ENCODE peak calls at places on chromosomes 7 and 10, in nine cellular contexts. V is ovary; L is dorsolateral prefrontal cortex; J is stomach; U is AG04450; D is fibroblast of lung; W is CD8-positive, alpha-beta T cell; O is endothelial cell of umbilical vein; S is fibroblast of pulmonary artery. Z is an unnamed sample.

GRCh38 chr10:63758080-63758479 is 236.9 kb downstream of the REEP3 start:
- DNase-seq in S (peak), V (no peak), J (peak), U (no peak), O (no peak), W (no peak), L (no peak), D (peak), Z (peak)

GRCh38 chr10:1109795-1110673 is 53.8 kb downstream of the WDR37 start:
- DNase-seq in V (peak), S (peak), J (peak), O (peak), L (no peak), D (peak), U (peak), W (peak), Z (peak)

GRCh38 chr10:22250897-22251605 is 33.2 kb upstream of the EBLN1 start:
- DNase-seq in L (no peak), O (peak), U (no peak), W (no peak), S (peak), J (no peak), D (peak), V (no peak), Z (peak)

GRCh38 chr10:101018600-101019439 is 12.1 kb downstream of the PDZD7 start:
- DNase-seq in S (peak), V (peak), D (peak), L (peak), J (peak), U (no peak), O (peak), W (peak), Z (peak)

GRCh38 chr7:106031271-106032029 is 68.4 kb downstream of the CDHR3 start:
- DNase-seq in O (peak), D (peak), L (peak), S (peak), J (no peak), V (peak), U (no peak), W (no peak), Z (peak)

GRCh38 chr7:144255471-144255897 is 9.1 kb downstream of the OR2A7 start:
- DNase-seq in L (no peak), W (no peak), V (no peak), U (no peak), J (no peak), O (peak), S (peak), D (no peak), Z (no peak)

GRCh38 chr10:48238826-48239520 is 35.5 kb downstream of the FRMPD2 start:
- DNase-seq in J (no peak), D (no peak), W (no peak), U (no peak), V (no peak), L (no peak), O (no peak), S (no peak), Z (no peak)

GRCh38 chr7:5541087-5541992 is 117.7 kb upstream of the TNRC18 start:
- DNase-seq in O (no peak), U (no peak), S (no peak), D (no peak), J (no peak), L (no peak), V (no peak), W (no peak), Z (no peak)

GRCh38 chr7:2968616-2969397 is 74.9 kb downstream of the CARD11 start:
- DNase-seq in V (no peak), O (no peak), W (no peak), J (no peak), U (no peak), D (no peak), L (no peak), S (no peak), Z (no peak)

GRCh38 chr10:71783917-71784678 is 10.8 kb upstream of the VSIR start:
- DNase-seq in W (no peak), U (no peak), L (no peak), V (no peak), S (no peak), J (no peak), O (no peak), D (no peak), Z (no peak)

GRCh38 chr7:70579397-70580097 is 552.4 kb upstream of the GALNT17 start:
- DNase-seq in L (no peak), S (no peak), J (no peak), V (no peak), W (no peak), U (no peak), D (no peak), O (no peak), Z (no peak)

GRCh38 chr7:20217193-20217948 is at the start of gene MACC1:
- DNase-seq in L (no peak), V (no peak), S (no peak), W (no peak), U (no peak), O (no peak), J (peak), D (no peak), Z (no peak)

GRCh38 chr7:139602143-139602722 is 78.7 kb downstream of the CLEC2L start:
- DNase-seq in U (no peak), O (peak), W (no peak), J (no peak), S (peak), L (no peak), V (no peak), D (peak), Z (peak)

GRCh38 chr10:68032113-68032512 is 43.0 kb downstream of the HERC4 start:
- DNase-seq in D (no peak), V (no peak), S (peak), W (no peak), O (no peak), L (no peak), J (no peak), U (no peak), Z (no peak)

GRCh38 chr10:62374862-62375710 is 917 bp downstream of the ZNF365 start:
- DNase-seq in D (peak), W (no peak), U (no peak), J (no peak), L (no peak), V (no peak), O (no peak), S (no peak), Z (peak)

GRCh38 chr10:62377026-62377415 is 2.9 kb downstream of the ZNF365 start:
- DNase-seq in U (no peak), D (no peak), V (no peak), J (no peak), W (no peak), L (no peak), S (no peak), O (no peak), Z (no peak)

GRCh38 chr10:62376064-62377025 is 2.2 kb downstream of the ZNF365 start:
- DNase-seq in V (no peak), J (no peak), W (no peak), O (no peak), S (no peak), D (no peak), U (no peak), L (no peak), Z (no peak)

GRCh38 chr10:62373995-62374861 is at the start of gene ZNF365:
- DNase-seq in J (no peak), D (peak), L (peak), U (no peak), O (no peak), W (peak), S (peak), V (peak), Z (peak)

DNA sequence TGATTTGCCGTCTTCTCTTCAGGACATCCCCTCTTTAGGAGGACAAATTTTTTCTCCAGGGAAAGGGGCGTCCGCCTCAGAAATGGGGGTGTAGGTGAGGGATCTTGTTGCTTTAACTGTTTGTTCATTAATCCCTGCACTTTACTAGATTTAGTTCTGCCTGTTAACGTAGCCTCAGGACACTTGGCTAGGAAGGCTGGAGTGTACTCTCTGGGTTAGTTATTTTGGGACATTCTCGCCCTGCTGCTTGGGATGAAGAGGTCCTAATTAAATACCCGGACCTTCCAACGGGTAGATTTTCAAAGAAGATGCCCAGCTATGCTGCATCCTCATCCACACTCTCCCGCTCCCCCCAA is 552 bp upstream of the ZNF365 start:
- DNase-seq in O (no peak), U (no peak), J (no peak), V (no peak), L (no peak), D (no peak), W (no peak), S (no peak), Z (no peak)
- TF ChIP-seq CTCF in O (no peak), U (no peak), J (no peak), V (no peak), L (no peak), D (no peak), W (no peak), S (no peak), Z (no peak)

GRCh38 chr10:61992683-61993629 is 91.5 kb downstream of the ARID5B start:
- DNase-seq in L (no peak), D (peak), S (peak), O (peak), W (peak), U (peak), V (no peak), J (peak), Z (peak)
- H3K4me3 ChIP-seq in L (no peak), D (peak), S (peak), O (no peak), W (no peak), U (peak), V (no peak), J (no peak), Z (peak)

GRCh38 chr7:27247000-27247399 is 4.4 kb downstream of the EVX1 start:
- DNase-seq in J (no peak), U (no peak), W (no peak), D (no peak), V (no peak), O (no peak), L (no peak), S (no peak), Z (no peak)
- TF ChIP-seq CTCF in J (no peak), U (no peak), W (no peak), D (no peak), V (no peak), O (no peak), L (no peak), S (no peak), Z (no peak)

DNA sequence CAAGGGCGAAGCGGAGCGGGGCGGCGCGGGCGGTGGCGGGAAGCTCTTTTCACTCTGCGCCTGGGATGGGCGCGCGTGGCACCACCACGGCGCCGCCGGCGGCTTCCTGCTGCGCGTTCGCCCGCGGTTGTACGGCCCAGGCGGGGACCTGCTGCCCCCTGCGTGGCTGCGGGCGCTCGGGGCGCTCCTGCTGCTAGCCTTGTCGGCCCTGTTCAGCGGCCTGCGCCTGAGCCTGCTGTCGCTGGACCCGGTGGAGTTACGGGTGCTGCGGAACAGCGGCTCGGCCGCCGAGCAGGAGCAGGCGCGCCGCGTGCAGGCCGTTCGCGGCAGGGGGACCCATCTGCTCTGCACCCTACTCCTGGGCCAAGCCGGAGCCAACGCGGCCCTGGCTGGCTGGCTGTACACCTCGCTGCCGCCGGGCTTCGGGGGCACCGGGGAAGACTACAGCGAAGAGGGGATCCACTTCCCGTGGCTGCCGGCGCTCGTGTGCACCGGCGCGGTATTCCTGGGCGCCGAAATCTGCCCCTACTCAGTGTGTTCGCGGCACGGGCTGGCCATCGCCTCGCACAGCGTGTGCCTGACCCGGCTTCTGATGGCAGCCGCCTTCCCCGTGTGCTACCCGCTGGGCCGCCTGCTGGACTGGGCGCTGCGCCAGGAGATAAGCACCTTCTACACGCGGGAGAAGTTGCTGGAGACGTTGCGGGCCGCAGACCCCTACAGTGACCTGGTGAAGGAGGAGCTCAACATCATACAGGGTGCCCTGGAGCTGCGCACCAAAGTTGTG is 927 bp downstream of the CNNM1 start:
- DNase-seq in O (no peak), S (peak), W (no peak), U (no peak), D (peak), J (peak), L (no peak), V (peak), Z (peak)
- H3K4me3 ChIP-seq in O (no peak), S (no peak), W (peak), U (peak), D (peak), J (peak), L (peak), V (peak), Z (no peak)